ENCODE peak calls at places on chromosome 7, in seven cellular contexts. P is AG09319, V is uterus, N is foreskin fibroblast, Z is mammary epithelial cell, M is osteocyte, Y is HFFc6. S is an unnamed sample.

GRCh38 chr7:39608278-39608677 is 15.1 kb upstream of the RALA start:
- DNase-seq in P (no peak), V (no peak), N (no peak), Z (no peak), M (no peak), Y (no peak), S (no peak)

GRCh38 chr7:2821842-2822507 is 22.1 kb downstream of the GNA12 start:
- DNase-seq in P (no peak), V (no peak), N (peak), Z (peak), M (no peak), Y (peak), S (no peak)

GRCh38 chr7:46544396-46545008 is 623.4 kb upstream of the IGFBP3 start:
- DNase-seq in P (peak), V (no peak), N (peak), Z (peak), M (no peak), Y (peak), S (no peak)

GRCh38 chr7:20030417-20030816 is 186.8 kb downstream of the MACC1 start:
- DNase-seq in P (no peak), V (no peak), N (no peak), Z (no peak), M (no peak), Y (no peak), S (no peak)

GRCh38 chr7:27640914-27641570 is 21.6 kb downstream of the HIBADH start:
- DNase-seq in P (no peak), V (no peak), N (peak), Z (peak), M (no peak), Y (peak), S (no peak)

GRCh38 chr7:70571403-70571911 is 560.5 kb upstream of the GALNT17 start:
- DNase-seq in P (no peak), V (no peak), N (no peak), Z (peak), M (no peak), Y (no peak), S (no peak)

GRCh38 chr7:152709307-152710133 is 33.6 kb upstream of the XRCC2 start:
- DNase-seq in P (no peak), V (no peak), N (no peak), Z (peak), M (no peak), Y (no peak), S (no peak)

GRCh38 chr7:44378744-44379143 is 53.4 kb upstream of the CAMK2B start:
- DNase-seq in P (peak), V (no peak), N (peak), Z (peak), M (no peak), Y (peak), S (no peak)

GRCh38 chr7:82527831-82528230 is 84.3 kb upstream of the CACNA2D1 start:
- DNase-seq in P (no peak), V (no peak), N (peak), Z (peak), M (no peak), Y (no peak), S (no peak)

GRCh38 chr7:157411580-157411979 is 74.8 kb downstream of the DNAJB6 start:
- DNase-seq in P (no peak), V (no peak), N (no peak), Z (no peak), M (no peak), Y (no peak), S (no peak)

GRCh38 chr7:148253629-148254028 is 336.9 kb upstream of the C7orf33 start:
- DNase-seq in P (no peak), V (no peak), N (no peak), Z (no peak), M (no peak), Y (no peak), S (no peak)

GRCh38 chr7:39667354-39667923 is 44.1 kb downstream of the RALA start:
- DNase-seq in P (no peak), V (no peak), N (peak), Z (no peak), M (no peak), Y (no peak), S (no peak)

GRCh38 chr7:113143486-113144257 is 25.3 kb upstream of the SMIM30 start:
- DNase-seq in P (no peak), V (no peak), N (no peak), Z (no peak), M (no peak), Y (no peak), S (no peak)

GRCh38 chr7:145050415-145050814 is 214.6 kb upstream of the TPK1 start:
- DNase-seq in P (no peak), V (no peak), N (no peak), Z (no peak), M (no peak), Y (no peak), S (no peak)

GRCh38 chr7:77415822-77416620 is at the start of gene GSAP:
- DNase-seq in P (no peak), V (peak), N (no peak), Z (peak), M (no peak), Y (no peak), S (peak)

GRCh38 chr7:7438851-7439250 is 96.8 kb downstream of the COL28A1 start:
- DNase-seq in P (peak), V (no peak), N (peak), Z (peak), M (no peak), Y (peak), S (no peak)

GRCh38 chr7:104317944-104318629 is 10.3 kb upstream of the LHFPL3 start:
- DNase-seq in P (no peak), V (no peak), N (no peak), Z (no peak), M (no peak), Y (no peak), S (no peak)

GRCh38 chr7:137172105-137172590 is 171.4 kb downstream of the PTN start:
- DNase-seq in P (no peak), V (no peak), N (no peak), Z (no peak), M (no peak), Y (no peak), S (no peak)

GRCh38 chr7:93228302-93228701 is 2.0 kb upstream of the HEPACAM2 start:
- DNase-seq in P (peak), V (no peak), N (peak), Z (peak), M (no peak), Y (peak), S (no peak)

GRCh38 chr7:79823246-79823951 is 311.2 kb upstream of the GNAI1 start:
- DNase-seq in P (no peak), V (no peak), N (no peak), Z (no peak), M (no peak), Y (no peak), S (no peak)

GRCh38 chr7:127154101-127154500 is 98.6 kb downstream of the GRM8 start:
- DNase-seq in P (no peak), V (no peak), N (no peak), Z (no peak), M (no peak), Y (no peak), S (no peak)

GRCh38 chr7:108525327-108525984 is 479 bp downstream of the PNPLA8 start:
- DNase-seq in P (peak), V (no peak), N (peak), Z (peak), M (no peak), Y (peak), S (no peak)

GRCh38 chr7:138842111-138842510 is 44.1 kb upstream of the ATP6V0A4 start:
- DNase-seq in P (no peak), V (no peak), N (no peak), Z (peak), M (no peak), Y (peak), S (no peak)

GRCh38 chr7:151080091-151080521 is 503 bp downstream of the FASTK start:
- DNase-seq in P (no peak), V (peak), N (no peak), Z (peak), M (no peak), Y (peak), S (no peak)

GRCh38 chr7:194996-195829 is 2.8 kb downstream of the FAM20C start:
- DNase-seq in P (peak), V (no peak), N (no peak), Z (no peak), M (no peak), Y (no peak), S (no peak)

GRCh38 chr7:2213551-2214215 is 19.1 kb downstream of the MAD1L1 start:
- DNase-seq in P (no peak), V (no peak), N (no peak), Z (no peak), M (no peak), Y (no peak), S (no peak)

GRCh38 chr7:80224416-80224815 is 89.8 kb downstream of the GNAI1 start:
- DNase-seq in P (no peak), V (no peak), N (no peak), Z (no peak), M (no peak), Y (no peak), S (no peak)

GRCh38 chr7:179209-179681 is 13.1 kb upstream of the FAM20C start:
- DNase-seq in P (no peak), V (no peak), N (no peak), Z (no peak), M (no peak), Y (no peak), S (no peak)

GRCh38 chr7:15686957-15687644 is 618 bp upstream of the MEOX2 start:
- DNase-seq in P (no peak), V (no peak), N (no peak), Z (no peak), M (no peak), Y (no peak), S (no peak)

GRCh38 chr7:101433688-101434087 is 71.0 kb downstream of the COL26A1 start:
- DNase-seq in P (no peak), V (no peak), N (no peak), Z (no peak), M (no peak), Y (no peak), S (no peak)

GRCh38 chr7:101436226-101436745 is 73.6 kb downstream of the COL26A1 start:
- DNase-seq in P (no peak), V (no peak), N (no peak), Z (no peak), M (no peak), Y (no peak), S (no peak)

GRCh38 chr7:101436857-101437576 is 74.3 kb downstream of the COL26A1 start:
- DNase-seq in P (no peak), V (no peak), N (no peak), Z (no peak), M (no peak), Y (no peak), S (no peak)

GRCh38 chr7:101432316-101432715 is 69.6 kb downstream of the COL26A1 start:
- DNase-seq in P (no peak), V (no peak), N (no peak), Z (no peak), M (no peak), Y (no peak), S (no peak)

GRCh38 chr7:101435461-101436225 is 73.0 kb downstream of the COL26A1 start:
- DNase-seq in P (no peak), V (no peak), N (no peak), Z (no peak), M (no peak), Y (no peak), S (no peak)
- TF ChIP-seq CTCF in P (no peak), V (no peak), N (no peak), Z (no peak), M (no peak), Y (no peak), S (no peak)

DNA sequence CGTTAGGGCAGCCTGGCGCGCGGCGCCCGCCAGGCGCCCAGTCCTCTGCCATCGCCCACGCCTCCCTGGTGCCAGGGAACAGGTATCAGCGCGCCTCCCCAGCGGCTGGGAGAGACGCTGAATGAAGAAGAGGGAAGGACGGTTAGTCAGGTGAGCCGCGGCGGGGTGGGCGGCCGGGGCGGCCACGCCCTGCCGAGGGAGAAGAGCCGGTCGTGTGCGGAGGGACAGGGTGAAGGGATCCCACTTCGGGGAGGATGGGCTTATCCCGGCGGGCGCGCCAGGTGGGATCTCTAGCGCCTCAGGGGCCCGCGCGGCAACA is 580 bp upstream of the ARL4A start:
- DNase-seq in P (no peak), V (no peak), N (no peak), Z (no peak), M (no peak), Y (no peak), S (no peak)
- TF ChIP-seq CTCF in P (no peak), V (no peak), N (no peak), Z (no peak), M (peak), Y (peak), S (peak)

DNA sequence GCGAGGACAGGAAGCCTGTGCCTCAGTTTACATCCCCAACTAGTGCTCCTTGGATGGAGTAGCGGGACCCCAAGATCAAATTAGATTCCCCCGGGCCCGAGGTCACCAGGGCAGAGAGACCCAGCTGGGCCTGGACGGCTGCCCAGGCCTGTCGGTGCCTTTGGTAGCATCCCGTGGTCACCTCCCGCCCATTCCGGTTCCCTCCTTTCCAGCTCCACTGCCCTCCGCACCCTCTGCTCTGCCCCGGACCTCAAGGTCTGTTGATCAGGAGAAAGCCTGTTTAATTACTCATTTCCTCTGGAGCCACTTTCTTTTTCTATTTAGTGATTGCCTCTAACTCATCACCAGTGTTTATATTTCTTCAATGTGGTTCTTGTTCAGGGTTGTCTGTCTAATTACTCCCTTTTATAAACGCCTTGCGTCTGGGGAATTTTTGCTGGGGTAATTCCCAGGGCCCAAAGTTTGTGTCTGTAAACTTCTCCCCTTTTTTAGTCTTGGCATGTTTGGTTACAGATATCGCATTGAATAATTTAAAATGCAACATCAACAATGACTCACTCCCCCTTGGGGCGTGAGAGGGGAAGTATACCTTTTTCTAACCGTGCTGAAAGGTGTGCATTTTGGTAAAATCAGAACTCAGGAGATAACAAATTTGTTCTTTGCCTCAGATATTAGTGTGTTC is 1.9 kb downstream of the FOXK1 start:
- DNase-seq in P (peak), V (peak), N (peak), Z (peak), M (no peak), Y (peak), S (no peak)
- TF ChIP-seq CTCF in P (peak), V (no peak), N (no peak), Z (peak), M (no peak), Y (peak), S (peak)

DNA sequence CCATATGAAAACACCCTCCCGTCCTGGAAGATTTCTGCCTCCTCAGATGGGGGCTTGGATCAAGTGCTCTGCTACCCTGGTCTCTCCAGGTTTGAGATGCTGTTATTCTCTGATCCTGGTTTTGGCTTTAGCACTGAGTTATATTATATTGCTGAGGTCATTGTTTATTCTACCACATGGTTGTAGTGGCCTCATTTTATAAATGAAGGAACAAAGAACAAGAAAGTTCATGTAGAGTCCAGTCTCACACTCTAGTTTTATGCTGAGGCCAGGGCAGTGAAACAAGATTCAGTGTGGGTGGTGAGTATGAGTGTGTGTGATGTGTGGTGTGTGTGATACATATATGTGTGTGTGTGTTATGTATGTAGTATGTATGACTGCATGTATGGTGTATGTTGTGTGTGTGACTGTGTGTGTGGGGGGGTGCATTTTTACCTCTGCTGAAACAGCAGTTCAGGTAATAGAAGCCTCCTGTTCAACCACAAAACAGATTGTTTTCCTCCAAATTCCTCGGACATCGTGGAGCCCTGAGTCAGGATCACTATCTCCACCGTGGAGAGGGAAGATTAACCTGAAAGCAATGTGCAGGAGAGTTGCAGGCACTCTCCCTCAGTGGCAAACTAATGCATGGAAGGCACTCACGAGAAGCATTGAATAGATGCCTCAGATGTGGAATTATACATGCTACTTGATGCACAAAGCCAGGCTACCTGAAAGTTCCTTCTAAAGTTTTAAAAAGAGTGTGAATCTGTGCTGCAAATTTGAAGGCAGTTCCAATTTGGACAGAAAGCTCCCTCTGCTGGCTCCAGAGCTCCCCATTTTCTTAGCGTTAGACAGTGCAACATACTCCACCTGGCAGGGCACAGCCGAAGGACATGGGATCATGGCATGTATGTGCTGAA is 80.6 kb downstream of the C7orf25 start:
- DNase-seq in P (no peak), V (peak), N (peak), Z (peak), M (no peak), Y (no peak), S (no peak)
- TF ChIP-seq CTCF in P (peak), V (peak), N (peak), Z (peak), M (peak), Y (peak), S (peak)

GRCh38 chr7:118059209-118059608 is 124.8 kb upstream of the LSM8 start:
- DNase-seq in P (no peak), V (no peak), N (no peak), Z (peak), M (no peak), Y (no peak), S (no peak)

GRCh38 chr7:118054529-118054928 is 129.4 kb upstream of the LSM8 start:
- DNase-seq in P (no peak), V (no peak), N (no peak), Z (no peak), M (no peak), Y (no peak), S (no peak)

GRCh38 chr7:118052330-118052729 is 131.6 kb upstream of the LSM8 start:
- DNase-seq in P (no peak), V (no peak), N (no peak), Z (no peak), M (no peak), Y (no peak), S (no peak)

GRCh38 chr7:118057404-118057803 is 126.6 kb upstream of the LSM8 start:
- DNase-seq in P (no peak), V (no peak), N (no peak), Z (peak), M (no peak), Y (no peak), S (no peak)

DNA sequence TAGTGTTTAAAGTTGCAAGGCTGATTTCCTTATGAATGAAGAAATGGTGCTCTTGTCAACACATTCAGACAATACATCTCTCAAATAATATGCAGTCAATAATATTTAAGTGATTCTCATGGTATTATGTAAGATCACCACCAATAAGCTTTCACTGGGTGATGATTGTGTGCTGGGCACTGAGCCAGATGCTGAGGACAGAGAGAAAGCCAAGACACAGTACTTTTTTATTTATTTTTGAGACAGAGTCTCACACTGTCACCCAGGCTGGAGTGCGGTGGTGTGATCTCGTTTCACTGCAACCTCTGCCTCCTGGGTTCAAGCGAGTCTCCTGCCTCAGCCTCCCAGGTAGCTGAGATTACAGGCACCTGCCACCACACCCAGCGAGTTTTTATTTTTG is 130.6 kb upstream of the LSM8 start:
- DNase-seq in P (no peak), V (no peak), N (no peak), Z (peak), M (no peak), Y (no peak), S (no peak)
- TF ChIP-seq CTCF in P (no peak), V (no peak), N (no peak), Z (no peak), M (no peak), Y (no peak), S (no peak)